ENCODE peak calls at places on chromosomes 3 and 15, in six cellular contexts. S is upper lobe of left lung, F is K562, C is A549, M is HepG2, D is GM12878. W is an unnamed sample.

GRCh38 chr3:15279200-15279599 is 53.2 kb downstream of the SH3BP5 start:
- ATAC-seq in F (no peak), C (no peak), S (no peak), D (no peak), M (no peak), W (no peak)

GRCh38 chr3:115858995-115859807 is 235.9 kb downstream of the GAP43 start:
- ATAC-seq in F (no peak), S (no peak), D (no peak), M (no peak), C (no peak), W (no peak)

GRCh38 chr3:180516368-180516767 is 85.6 kb upstream of the TTC14 start:
- ATAC-seq in M (no peak), D (no peak), F (no peak), C (no peak), S (no peak), W (peak; percentile 7)

GRCh38 chr3:4996771-4997291 is 17.6 kb downstream of the BHLHE40 start:
- ATAC-seq in M (peak; percentile 42), C (peak; percentile 50), D (peak; percentile 45), F (peak; percentile 73), S (no peak), W (no peak)

GRCh38 chr3:156160653-156161052 is 40.3 kb downstream of the KCNAB1 start:
- ATAC-seq in D (peak; percentile 94), C (no peak), M (no peak), S (no peak), F (no peak), W (no peak)

GRCh38 chr15:73570355-73571032 is 62.7 kb downstream of the NPTN start:
- ATAC-seq in S (no peak), F (no peak), D (no peak), C (no peak), M (no peak), W (no peak)

GRCh38 chr15:73959012-73959581 is 32.8 kb downstream of the LOXL1 start:
- ATAC-seq in F (no peak), C (no peak), S (no peak), M (no peak), D (peak; percentile 68), W (no peak)

GRCh38 chr15:98311566-98312188 is 336.7 kb upstream of the IGF1R start:
- ATAC-seq in F (peak; percentile 74), S (no peak), M (peak; percentile 56), D (peak; percentile 66), C (peak; percentile 86), W (peak; percentile 57)

GRCh38 chr3:30620402-30621360 is 14.3 kb downstream of the TGFBR2 start:
- ATAC-seq in M (peak; percentile 10), C (no peak), F (no peak), D (no peak), S (no peak), W (no peak)

DNA sequence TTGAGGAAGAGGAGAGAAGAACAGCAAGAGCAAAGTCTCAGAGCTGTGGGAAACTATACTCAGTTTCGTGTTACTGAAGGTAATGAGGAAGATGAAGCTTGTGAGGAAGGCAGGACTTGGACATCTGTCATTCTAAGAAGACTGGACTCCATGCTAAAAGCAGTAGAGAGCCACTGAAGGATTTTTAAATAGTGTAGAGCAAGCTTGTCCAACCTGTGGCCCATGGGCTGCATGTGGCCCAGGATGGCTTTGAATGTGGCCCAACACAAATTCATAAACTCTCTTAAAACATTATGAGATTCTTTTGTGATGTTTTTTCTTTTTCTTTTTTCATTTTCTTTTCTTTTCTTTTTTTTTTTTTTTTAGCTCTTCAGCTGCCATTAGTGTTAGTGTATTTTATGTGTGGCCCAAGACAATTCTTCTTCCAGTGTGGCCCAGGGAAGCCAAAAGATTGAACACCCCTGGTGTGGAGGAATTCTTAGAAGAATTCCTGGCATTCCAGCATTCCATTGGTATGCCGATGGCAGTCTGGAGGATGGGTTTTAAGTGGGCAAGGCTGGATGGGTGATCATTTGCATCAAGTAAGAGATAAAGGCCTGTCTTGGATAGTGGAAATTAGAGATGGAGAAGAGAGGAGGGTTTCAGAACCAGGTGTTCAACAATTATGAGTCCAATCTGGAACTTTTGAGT is 6.9 kb upstream of the NFKBIZ start:
- ATAC-seq in F (no peak), M (no peak), C (peak; percentile 82), D (peak; percentile 15), S (no peak), W (no peak)
- TF ChIP-seq EP300 in F (no peak), M (no peak), C (no peak), D (no peak), S (no peak), W (no peak)

DNA sequence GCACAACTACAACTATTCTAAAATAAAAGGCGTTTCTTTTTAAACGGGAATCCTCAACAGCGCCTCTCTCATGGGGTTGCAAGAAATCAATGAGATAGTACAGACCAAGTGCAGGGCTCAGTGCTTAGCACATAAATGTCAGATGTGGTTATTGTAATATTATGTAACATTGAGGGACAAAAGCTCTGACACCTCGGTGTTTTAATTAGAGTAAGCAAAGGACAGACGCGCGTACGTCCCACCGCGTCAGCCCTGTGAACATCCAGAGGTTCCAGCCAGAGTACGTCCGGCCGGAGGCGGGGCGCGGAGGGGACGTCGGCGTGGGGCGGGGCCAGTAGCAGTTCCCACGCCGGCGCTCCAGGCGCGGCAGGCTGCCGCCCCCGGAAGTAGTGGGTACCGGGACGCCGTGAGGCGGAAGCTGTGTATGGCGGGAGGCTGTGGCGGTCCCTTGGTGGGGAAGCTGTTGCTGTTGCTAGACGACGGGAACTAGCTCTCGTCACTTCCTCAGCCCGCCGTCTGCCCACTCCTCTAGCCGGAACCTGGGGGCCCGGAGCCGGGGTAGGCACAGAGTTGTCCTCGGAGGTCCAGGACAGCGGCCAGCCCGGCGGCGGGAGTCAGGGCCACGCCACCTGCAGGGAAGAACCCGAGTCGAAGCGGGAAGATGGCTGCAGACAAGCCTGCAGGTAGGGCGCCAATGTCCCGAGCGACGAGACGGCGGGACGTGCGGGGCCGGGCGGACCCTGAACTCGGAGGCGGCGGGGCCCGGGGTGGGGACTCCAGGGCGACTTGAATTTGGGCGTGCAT is at the start of gene CNOT10:
- ATAC-seq in S (peak; percentile 100), F (peak; percentile 96), M (peak; percentile 98), C (peak; percentile 99), D (peak; percentile 97), W (peak; percentile 100)
- TF ChIP-seq EP300 in S (no peak), F (peak; percentile 25), M (no peak), C (no peak), D (no peak), W (no peak)

DNA sequence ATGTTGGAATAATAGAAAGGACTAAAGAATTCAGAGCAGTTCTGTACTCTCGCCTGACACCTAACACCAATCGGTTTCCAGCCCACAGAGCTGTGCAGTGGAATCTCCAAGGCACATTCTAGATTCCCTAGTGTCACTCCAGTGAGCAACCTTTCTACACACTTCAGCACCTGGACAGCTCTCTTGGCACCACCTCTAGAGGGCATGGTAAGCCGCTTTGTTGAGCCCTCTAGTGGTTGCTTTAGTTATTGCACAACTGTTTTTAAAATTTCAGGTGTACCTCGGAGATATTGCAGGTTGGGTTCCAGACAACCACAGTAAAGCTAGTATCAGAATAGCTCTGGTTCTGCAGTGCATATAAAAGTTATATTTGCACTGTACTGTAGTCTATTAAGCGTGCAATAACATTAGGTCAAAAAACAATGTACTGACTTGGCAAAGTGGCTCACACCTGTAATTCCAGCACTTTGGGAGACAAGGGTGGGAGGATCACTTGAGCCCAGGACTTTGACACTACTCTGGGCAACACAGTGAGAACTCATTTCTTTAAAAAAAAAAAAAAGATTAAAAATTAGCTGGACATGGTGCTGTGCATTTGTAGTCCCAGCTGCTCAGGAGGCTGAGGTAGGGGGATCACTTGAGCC is 26.5 kb upstream of the ERC2 start:
- ATAC-seq in C (peak; percentile 93), M (peak; percentile 95), S (peak; percentile 91), D (peak; percentile 94), F (peak; percentile 92), W (peak; percentile 80)
- TF ChIP-seq EP300 in C (no peak), M (no peak), S (no peak), D (no peak), F (no peak), W (no peak)

GRCh38 chr3:61057491-61057890 is 193.8 kb downstream of the FHIT start:
- ATAC-seq in F (no peak), S (no peak), C (no peak), D (no peak), M (no peak), W (no peak)
- TF ChIP-seq EP300 in F (no peak), S (no peak), C (no peak), D (no peak), M (no peak), W (no peak)

GRCh38 chr3:47478022-47478421 is 2.3 kb upstream of the SCAP start:
- ATAC-seq in D (no peak), C (no peak), F (no peak), M (no peak), S (no peak), W (no peak)

GRCh38 chr3:47475029-47475569 is 642 bp downstream of the SCAP start:
- ATAC-seq in M (peak; percentile 13), F (peak; percentile 8), C (peak; percentile 12), D (peak; percentile 4), S (no peak), W (no peak)

GRCh38 chr3:47476644-47477199 is 981 bp upstream of the SCAP start:
- ATAC-seq in C (no peak), F (no peak), M (no peak), S (no peak), D (no peak), W (no peak)

GRCh38 chr3:47476330-47476626 is 537 bp upstream of the SCAP start:
- ATAC-seq in S (no peak), M (no peak), D (no peak), C (no peak), F (no peak), W (no peak)

DNA sequence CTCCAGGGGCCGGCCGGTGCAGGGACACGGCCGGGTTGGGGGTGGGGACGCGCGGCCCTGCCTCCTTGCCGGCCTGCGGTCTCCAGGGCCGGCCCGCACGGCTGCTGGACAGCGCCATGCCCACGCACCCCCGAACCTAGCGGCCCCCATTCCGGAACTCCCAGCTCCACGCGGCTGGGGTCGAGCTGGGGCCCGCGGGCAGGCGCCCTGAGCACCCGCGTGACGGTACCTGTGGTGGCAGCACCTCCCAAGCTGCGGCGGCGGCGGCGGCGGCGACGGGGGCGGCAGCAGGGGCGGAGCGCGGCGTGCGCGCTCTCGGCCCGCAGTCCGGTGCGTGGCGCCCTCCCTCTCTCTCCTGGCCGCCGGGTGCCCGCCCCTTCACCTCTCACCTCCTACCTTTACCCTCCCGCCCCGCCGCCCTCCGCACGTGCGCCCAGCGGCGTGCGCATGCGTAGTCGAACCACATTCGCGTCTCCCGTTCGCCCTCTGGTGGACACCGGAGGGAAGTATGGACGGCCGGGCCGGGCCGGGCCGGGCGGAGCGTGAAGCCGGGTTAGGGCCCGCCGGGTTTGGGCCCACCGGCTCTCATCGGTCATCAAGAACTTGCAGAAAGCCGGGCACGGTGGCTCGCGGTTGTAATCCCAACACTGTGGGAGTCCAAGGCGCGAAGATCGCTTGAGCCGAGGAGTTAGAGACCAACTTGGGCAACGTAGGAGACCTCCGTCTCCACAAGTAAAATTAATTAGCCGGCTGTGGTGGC is at the start of gene SCAP:
- ATAC-seq in C (peak; percentile 94), D (peak; percentile 93), S (peak; percentile 99), F (peak; percentile 82), M (peak; percentile 86), W (peak; percentile 98)
- TF ChIP-seq EP300 in C (no peak), D (no peak), S (no peak), F (no peak), M (peak; percentile 55), W (no peak)

GRCh38 chr3:183896610-183897009 is 11.9 kb upstream of the PARL start:
- ATAC-seq in M (peak; percentile 11), F (no peak), C (no peak), S (peak; percentile 49), D (no peak), W (no peak)
- TF ChIP-seq EP300 in M (no peak), F (no peak), C (no peak), S (no peak), D (no peak), W (no peak)